ENCODE peak calls at places on chromosomes 1 and 21, in four cellular contexts. L, H, R and A are unnamed samples.

GRCh38 chr1:47521034-47521871 is 83.4 kb downstream of the FOXD2 start:
- DNase-seq in R (no peak), L (no peak), H (no peak), A (no peak)

GRCh38 chr1:27726173-27726793 is 522 bp downstream of the FAM76A start:
- DNase-seq in H (peak), L (peak), R (peak), A (peak)

GRCh38 chr1:165441166-165441955 is 3.6 kb downstream of the RXRG start:
- DNase-seq in R (no peak), L (no peak), H (no peak), A (no peak)

GRCh38 chr1:152479792-152480595 is 30.6 kb upstream of the LCE5A start:
- DNase-seq in H (peak), R (peak), L (no peak), A (no peak)

GRCh38 chr21:35430260-35430659 is 381.2 kb upstream of the RUNX1 start:
- DNase-seq in R (no peak), L (no peak), H (no peak), A (no peak)

GRCh38 chr1:29171089-29171488 is 10.6 kb downstream of the SRSF4 start:
- DNase-seq in R (no peak), L (no peak), H (no peak), A (no peak)

GRCh38 chr1:180917306-180918065 is 4.8 kb downstream of the KIAA1614 start:
- DNase-seq in R (no peak), H (no peak), L (no peak), A (no peak)

GRCh38 chr21:34938079-34938764 is 110.9 kb downstream of the RUNX1 start:
- DNase-seq in L (no peak), R (no peak), H (no peak), A (no peak)

GRCh38 chr1:25683731-25684130 is 67.1 kb downstream of the MAN1C1 start:
- DNase-seq in L (no peak), H (no peak), R (no peak), A (no peak)

GRCh38 chr1:204345425-204345824 is 14.3 kb downstream of the PLEKHA6 start:
- DNase-seq in L (no peak), R (no peak), H (no peak), A (no peak)

GRCh38 chr1:83512371-83513004 is 486.4 kb downstream of the TTLL7 start:
- DNase-seq in L (peak), H (no peak), R (no peak), A (no peak)

GRCh38 chr21:24302400-24302799 is 1304.9 kb downstream of the MRPL39 start:
- DNase-seq in H (no peak), R (no peak), L (no peak), A (no peak)

GRCh38 chr1:5509664-5510452 is 482.4 kb downstream of the NPHP4 start:
- DNase-seq in H (peak), L (peak), R (peak), A (peak)

GRCh38 chr1:201050515-201051277 is 27.2 kb upstream of the KIF21B start:
- DNase-seq in H (no peak), R (no peak), L (no peak), A (no peak)

GRCh38 chr1:241844593-241844992 is 3.4 kb upstream of the EXO1 start:
- DNase-seq in R (no peak), L (no peak), H (no peak), A (no peak)

GRCh38 chr1:119871881-119872280 is 24.4 kb downstream of the ADAM30 start:
- DNase-seq in H (no peak), L (no peak), R (no peak), A (no peak)

GRCh38 chr1:208190784-208191183 is 53.4 kb downstream of the PLXNA2 start:
- DNase-seq in L (no peak), H (no peak), R (no peak), A (no peak)

GRCh38 chr1:36486436-36487335 is 4.0 kb upstream of the CSF3R start:
- DNase-seq in L (peak), R (no peak), H (peak), A (no peak)

GRCh38 chr1:15833069-15833679 is 14.3 kb upstream of the SPEN start:
- DNase-seq in H (peak), L (peak), R (peak), A (no peak)

GRCh38 chr1:115717541-115717940 is 51.0 kb downstream of the CASQ2 start:
- DNase-seq in L (peak), R (no peak), H (peak), A (no peak)

GRCh38 chr1:154548028-154548427 is 10.4 kb downstream of the UBE2Q1 start:
- DNase-seq in H (no peak), L (peak), R (no peak), A (no peak)

GRCh38 chr21:31248598-31248997 is 95.5 kb downstream of the TIAM1 start:
- DNase-seq in L (no peak), R (no peak), H (no peak), A (no peak)

GRCh38 chr1:100767176-100767876 is 47.8 kb downstream of the VCAM1 start:
- DNase-seq in R (no peak), H (no peak), L (no peak), A (no peak)

GRCh38 chr1:183807549-183808168 is 2.7 kb downstream of the RGL1 start:
- DNase-seq in H (no peak), L (no peak), R (no peak), A (no peak)

GRCh38 chr1:7108251-7108650 is 323.0 kb downstream of the CAMTA1 start:
- DNase-seq in L (no peak), R (no peak), H (no peak), A (no peak)

GRCh38 chr1:220874201-220874655 is 5.0 kb upstream of the HLX start:
- DNase-seq in L (peak), H (peak), R (no peak), A (peak)

GRCh38 chr21:42469272-42469671 is 26.8 kb downstream of the RSPH1 start:
- DNase-seq in L (no peak), R (no peak), H (no peak), A (no peak)

GRCh38 chr21:41147096-41147978 is 20.6 kb upstream of the BACE2 start:
- DNase-seq in H (no peak), R (no peak), L (no peak), A (peak)

GRCh38 chr1:30727796-30728195 is 4.4 kb upstream of the MATN1 start:
- DNase-seq in R (no peak), H (no peak), L (no peak), A (no peak)

GRCh38 chr1:14424325-14425000 is 174.0 kb upstream of the KAZN start:
- DNase-seq in H (no peak), L (no peak), R (no peak), A (no peak)

GRCh38 chr21:44931137-44931500 is 8.7 kb upstream of the SLX9 start:
- DNase-seq in H (no peak), R (peak), L (no peak), A (no peak)

GRCh38 chr21:44930543-44930981 is 9.3 kb upstream of the SLX9 start:
- DNase-seq in L (no peak), H (no peak), R (peak), A (no peak)

GRCh38 chr21:44929799-44930542 is 9.3 kb upstream of the ITGB2 start:
- DNase-seq in H (no peak), L (no peak), R (no peak), A (no peak)

GRCh38 chr21:44927587-44928461 is 7.1 kb upstream of the ITGB2 start:
- DNase-seq in L (no peak), R (peak), H (peak), A (peak)

DNA sequence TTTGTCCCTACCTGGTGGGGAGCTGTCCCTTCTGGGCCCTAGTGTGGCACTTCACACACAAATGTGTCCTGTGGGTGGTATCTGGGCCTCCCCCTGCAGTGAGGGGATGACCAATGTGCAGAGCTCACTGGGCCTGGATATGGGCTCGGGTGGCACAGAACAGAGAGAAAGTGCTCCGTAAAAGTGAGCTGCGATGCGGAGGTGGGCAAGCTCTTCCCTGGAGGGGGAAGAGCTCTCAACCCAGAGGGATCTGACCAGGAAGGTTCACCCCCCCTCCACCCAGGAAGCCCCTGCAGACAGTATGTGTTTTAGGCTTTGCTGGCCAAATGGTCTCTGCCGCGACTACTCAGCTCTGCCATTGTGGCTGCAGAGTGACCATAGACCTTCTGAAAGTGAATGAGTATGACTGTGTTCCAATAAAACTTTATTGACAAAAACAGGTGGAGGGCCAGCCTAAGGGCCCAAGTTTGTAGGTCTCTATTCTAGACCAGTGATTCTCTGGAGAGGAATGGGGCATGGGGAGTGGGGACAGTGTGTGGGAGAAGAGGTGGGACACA is 8.6 kb upstream of the ITGB2 start:
- DNase-seq in H (no peak), R (no peak), L (no peak), A (no peak)
- H3K27ac ChIP-seq in H (peak), R (no peak), L (no peak), A (no peak)

DNA sequence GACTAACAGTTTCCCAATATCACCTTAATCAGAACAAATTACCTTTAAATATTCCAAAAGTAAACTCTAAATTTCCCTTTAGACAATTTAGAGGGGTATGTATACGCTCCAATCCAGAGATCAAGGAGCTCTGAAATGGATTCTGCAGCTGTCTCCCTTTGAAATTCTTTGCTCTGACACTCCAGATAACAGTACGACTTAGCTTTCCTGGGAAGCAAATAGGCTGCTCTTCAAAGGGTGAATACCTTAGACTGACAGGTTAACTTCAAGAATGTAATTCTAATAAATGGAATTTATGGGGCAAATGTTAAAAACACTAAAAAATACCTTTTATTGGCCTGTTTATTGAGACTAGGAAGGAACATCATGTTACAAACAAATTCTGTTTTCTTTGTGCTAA is 357.2 kb downstream of the USP25 start:
- DNase-seq in R (no peak), L (no peak), H (no peak), A (no peak)
- H3K27ac ChIP-seq in R (no peak), L (no peak), H (peak), A (peak)

GRCh38 chr1:70358921-70359564 is 4.5 kb upstream of the ANKRD13C start:
- DNase-seq in L (no peak), R (no peak), H (no peak), A (no peak)
- H3K27ac ChIP-seq in L (no peak), R (no peak), H (no peak), A (no peak)

GRCh38 chr1:42957229-42957879 is 1.3 kb downstream of the SLC2A1 start:
- DNase-seq in L (no peak), R (no peak), H (no peak), A (no peak)
- H3K27ac ChIP-seq in L (peak), R (peak), H (peak), A (peak)

GRCh38 chr1:23610677-23611076 is 51.4 kb upstream of the ID3 start:
- DNase-seq in H (no peak), R (no peak), L (no peak), A (no peak)
- H3K27ac ChIP-seq in H (no peak), R (no peak), L (no peak), A (no peak)

GRCh38 chr21:27649323-27649722 is 682.4 kb upstream of the ADAMTS5 start:
- DNase-seq in L (no peak), R (no peak), H (no peak), A (no peak)
- H3K27ac ChIP-seq in L (no peak), R (no peak), H (no peak), A (no peak)